ENCODE peak calls at places on chromosomes 11 and 22, in four cellular contexts. Y is dorsolateral prefrontal cortex, Q is GM23338, L is transverse colon. E is an unnamed sample.

GRCh38 chr11:87063982-87064381 is 26.2 kb downstream of the TMEM135 start:
- DNase-seq in Y (no peak), Q (no peak), L (no peak), E (no peak)

GRCh38 chr11:6657346-6657745 is 1.7 kb upstream of the DCHS1 start:
- DNase-seq in Y (no peak), Q (no peak), L (no peak), E (no peak)

GRCh38 chr11:79663012-79663411 is 222.2 kb upstream of the TENM4 start:
- DNase-seq in Y (no peak), Q (no peak), L (no peak), E (no peak)

GRCh38 chr11:117443269-117444186 is 115.9 kb downstream of the CEP164 start:
- DNase-seq in Y (peak), Q (peak), L (peak), E (peak)

GRCh38 chr22:22798232-22798616 is 89.4 kb upstream of the IGLL5 start:
- DNase-seq in Y (no peak), Q (no peak), L (no peak), E (no peak)

GRCh38 chr11:1639102-1639620 is 9.6 kb downstream of the KRTAP5-5 start:
- DNase-seq in Y (no peak), Q (no peak), L (peak), E (no peak)

GRCh38 chr11:130653838-130654601 is 205.6 kb downstream of the ADAMTS15 start:
- DNase-seq in Y (no peak), Q (peak), L (peak), E (peak)

GRCh38 chr22:31826443-31826842 is 72.6 kb downstream of the DEPDC5 start:
- DNase-seq in Y (peak), Q (no peak), L (no peak), E (no peak)

GRCh38 chr11:71545405-71545966 is 2.7 kb upstream of the KRTAP5-9 start:
- DNase-seq in Y (no peak), Q (no peak), L (no peak), E (no peak)

GRCh38 chr11:11149671-11150459 is 203.2 kb downstream of the CSNK2A3 start:
- DNase-seq in Y (no peak), Q (no peak), L (no peak), E (no peak)

GRCh38 chr11:112837162-112837826 is 123.9 kb upstream of the NCAM1 start:
- DNase-seq in Y (peak), Q (peak), L (no peak), E (no peak)

GRCh38 chr22:50306753-50307749 is at the start of gene PLXNB2:
- DNase-seq in Y (peak), Q (peak), L (peak), E (peak)

GRCh38 chr11:78160557-78160956 is 21.1 kb upstream of the ALG8 start:
- DNase-seq in Y (no peak), Q (no peak), L (no peak), E (no peak)

GRCh38 chr11:75954039-75954438 is 139.0 kb downstream of the UVRAG start:
- DNase-seq in Y (no peak), Q (no peak), L (no peak), E (no peak)

GRCh38 chr22:37464181-37464580 is 22.0 kb downstream of the MFNG start:
- DNase-seq in Y (no peak), Q (no peak), L (peak), E (no peak)

GRCh38 chr11:44564653-44565007 is 833 bp upstream of the CD82 start:
- DNase-seq in Y (no peak), Q (peak), L (peak), E (peak)

GRCh38 chr11:77121096-77121640 is 6.9 kb upstream of the MYO7A start:
- DNase-seq in Y (no peak), Q (no peak), L (no peak), E (no peak)

GRCh38 chr11:20661850-20662249 is 7.5 kb upstream of the NELL1 start:
- DNase-seq in Y (no peak), Q (no peak), L (no peak), E (no peak)

GRCh38 chr22:16917144-16918003 is 90.6 kb downstream of the GAB4 start:
- DNase-seq in Y (peak), Q (peak), L (peak), E (peak)

GRCh38 chr22:50118557-50119168 is 28.9 kb downstream of the MOV10L1 start:
- DNase-seq in Y (no peak), Q (no peak), L (peak), E (no peak)

GRCh38 chr11:96102664-96103068 is 178.8 kb upstream of the MTMR2 start:
- DNase-seq in Y (no peak), Q (no peak), L (no peak), E (no peak)

GRCh38 chr11:445765-446588 is 4.1 kb upstream of the PTDSS2 start:
- DNase-seq in Y (no peak), Q (no peak), L (peak), E (no peak)

GRCh38 chr11:96905084-96905641 is 515.4 kb downstream of the JRKL start:
- DNase-seq in Y (no peak), Q (no peak), L (no peak), E (no peak)

GRCh38 chr22:32628626-32629587 is 154.3 kb downstream of the FBXO7 start:
- DNase-seq in Y (no peak), Q (no peak), L (no peak), E (no peak)

GRCh38 chr11:124123587-124123986 is 8.3 kb downstream of the VWA5A start:
- DNase-seq in Y (no peak), Q (peak), L (no peak), E (no peak)
- TF ChIP-seq CTCF in Y (no peak), Q (peak), L (no peak), E (peak)

GRCh38 chr11:24513837-24514594 is 17.2 kb downstream of the LUZP2 start:
- DNase-seq in Y (no peak), Q (no peak), L (no peak), E (no peak)

GRCh38 chr11:24511518-24511917 is 14.7 kb downstream of the LUZP2 start:
- DNase-seq in Y (no peak), Q (no peak), L (no peak), E (no peak)

GRCh38 chr11:24509114-24509513 is 12.3 kb downstream of the LUZP2 start:
- DNase-seq in Y (no peak), Q (no peak), L (no peak), E (no peak)
- TF ChIP-seq CTCF in Y (no peak), Q (no peak), L (no peak), E (no peak)

GRCh38 chr11:46242961-46243795 is 34.3 kb upstream of the CREB3L1 start:
- DNase-seq in Y (peak), Q (peak), L (peak), E (peak)
- TF ChIP-seq CTCF in Y (peak), Q (no peak), L (no peak), E (no peak)

GRCh38 chr11:108588287-108588686 is 5.3 kb downstream of the EXPH5 start:
- DNase-seq in Y (no peak), Q (no peak), L (no peak), E (no peak)
- TF ChIP-seq CTCF in Y (no peak), Q (no peak), L (no peak), E (no peak)

DNA sequence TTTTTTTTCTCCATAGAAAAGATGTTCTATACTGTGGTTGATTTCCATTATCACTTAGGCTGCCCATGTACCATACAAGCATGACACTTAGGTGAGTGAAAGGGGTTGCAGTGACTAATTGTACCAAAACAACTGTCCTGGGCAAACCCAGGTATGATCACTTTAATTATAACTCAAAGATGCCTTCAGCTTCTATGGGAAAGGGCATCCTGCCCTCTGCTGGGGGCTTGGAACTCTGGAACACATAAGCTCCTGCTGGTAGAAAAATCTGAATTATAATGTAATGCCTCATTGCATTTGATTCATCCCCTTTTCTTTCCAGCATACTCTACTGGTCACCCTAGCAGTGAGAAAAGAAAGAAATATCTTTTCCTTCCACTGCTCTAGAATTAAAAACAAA is 206.3 kb downstream of the DDX10 start:
- DNase-seq in Y (peak), Q (peak), L (no peak), E (no peak)
- TF ChIP-seq CTCF in Y (peak), Q (peak), L (no peak), E (peak)

GRCh38 chr11:60634151-60634550 is 65.3 kb upstream of the MS4A8 start:
- DNase-seq in Y (no peak), Q (peak), L (no peak), E (peak)
- TF ChIP-seq CTCF in Y (no peak), Q (peak), L (peak), E (peak)

GRCh38 chr11:74877132-74877531 is 71.8 kb downstream of the XRRA1 start:
- DNase-seq in Y (no peak), Q (peak), L (no peak), E (no peak)
- TF ChIP-seq CTCF in Y (no peak), Q (peak), L (peak), E (peak)

DNA sequence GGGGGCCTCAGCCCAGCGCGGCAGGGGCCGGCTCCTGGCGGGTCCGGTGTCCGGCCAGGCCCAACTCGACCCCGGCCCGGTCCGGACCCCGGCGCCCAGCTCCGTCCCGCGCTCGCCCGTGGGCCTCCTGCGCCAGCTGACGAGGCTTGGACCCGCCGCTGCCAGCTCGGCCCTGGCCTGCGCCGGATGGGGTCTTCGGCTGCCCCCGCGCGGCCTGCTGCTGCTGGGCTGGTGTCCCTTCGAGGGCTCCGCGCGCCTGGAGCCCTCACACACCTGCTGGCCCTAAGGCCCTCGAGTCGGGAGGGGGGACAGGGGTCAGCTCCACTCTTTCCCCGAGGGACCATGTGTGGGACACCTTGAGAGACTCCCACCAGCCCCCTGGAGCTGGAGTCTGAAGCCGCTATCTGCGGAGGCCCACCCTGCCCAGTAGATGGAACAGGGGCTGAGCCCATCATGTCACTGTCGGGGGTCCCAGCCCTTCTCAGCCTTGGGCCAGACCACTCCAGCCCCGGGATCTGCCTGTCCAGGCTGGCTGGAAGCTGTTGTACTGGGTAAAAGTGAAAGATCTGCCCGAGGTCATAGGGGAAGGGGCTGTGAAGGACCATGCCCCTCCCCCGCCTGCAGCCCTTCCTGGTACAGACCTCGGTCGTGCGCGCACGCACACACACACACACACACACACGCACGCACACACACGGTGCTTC is 768 bp upstream of the CDKN1C start:
- DNase-seq in Y (no peak), Q (peak), L (no peak), E (peak)
- TF ChIP-seq CTCF in Y (peak), Q (peak), L (no peak), E (no peak)